ENCODE peak calls at places on chromosomes 2 and 18, in seven cellular contexts. C is HTR-8/SVneo; X is AG09319; F is HT-29; M is activated CD4-positive, alpha-beta T cell treated with anti-CD3 and anti-CD28 coated beads, Interleukin-2, amount 50 U/mL, for 24 hours; D is smooth muscle cell of the brain vasculature; T is substantia nigra. O is an unnamed sample.

GRCh38 chr18:44589709-44590108 is 91.0 kb upstream of the SETBP1 start:
- DNase-seq in C (no peak), X (peak), F (no peak), M (no peak), D (no peak), T (no peak), O (no peak)

GRCh38 chr18:54909538-54909937 is 49.7 kb downstream of the CCDC68 start:
- DNase-seq in C (no peak), X (no peak), F (no peak), M (no peak), D (no peak), T (no peak), O (no peak)

GRCh38 chr2:137865954-137866540 is 98.2 kb upstream of the HNMT start:
- DNase-seq in C (peak), X (peak), F (peak), M (peak), D (peak), T (no peak), O (no peak)

GRCh38 chr2:180187611-180188010 is 180.5 kb upstream of the CWC22 start:
- DNase-seq in C (no peak), X (no peak), F (no peak), M (no peak), D (no peak), T (no peak), O (no peak)

GRCh38 chr18:457533-457932 is 43.0 kb downstream of the COLEC12 start:
- DNase-seq in C (no peak), X (no peak), F (no peak), M (no peak), D (no peak), T (no peak), O (no peak)

GRCh38 chr2:233116946-233117345 is 56.8 kb downstream of the INPP5D start:
- DNase-seq in C (no peak), X (no peak), F (no peak), M (no peak), D (no peak), T (peak), O (no peak)

GRCh38 chr2:66538291-66538690 is 103.4 kb downstream of the MEIS1 start:
- DNase-seq in C (no peak), X (no peak), F (no peak), M (no peak), D (no peak), T (no peak), O (no peak)

GRCh38 chr2:195820373-195820772 is 163.3 kb downstream of the SLC39A10 start:
- DNase-seq in C (no peak), X (peak), F (no peak), M (no peak), D (no peak), T (no peak), O (no peak)

GRCh38 chr18:47285456-47285855 is 34.0 kb upstream of the SKOR2 start:
- DNase-seq in C (no peak), X (no peak), F (no peak), M (no peak), D (no peak), T (no peak), O (no peak)

O was measured in T-helper 17 cell.